ENCODE peak calls at places on chromosomes 7 and 10, in five cellular contexts. H, D, R, B and P are unnamed samples.
A peak's percentile ranks its signal among the peaks of the same experiment; 100 is the strongest.

GRCh38 chr10:14605231-14605925 is 169.3 kb downstream of the FAM107B start:
- DNase-seq in R (no peak), H (peak; percentile 39), B (no peak), D (no peak), P (no peak)

GRCh38 chr7:44309271-44310091 is 15.9 kb downstream of the CAMK2B start:
- DNase-seq in R (peak; percentile 67), H (peak; percentile 46), D (no peak), B (no peak), P (no peak)

GRCh38 chr7:136079478-136079892 is 102.3 kb upstream of the MTPN start:
- DNase-seq in D (no peak), B (no peak), H (no peak), R (no peak), P (no peak)

GRCh38 chr7:87538052-87538451 is 62.6 kb upstream of the ABCB4 start:
- DNase-seq in D (no peak), B (no peak), H (no peak), R (no peak), P (no peak)

GRCh38 chr7:114853189-114853588 is 68.7 kb upstream of the MDFIC start:
- DNase-seq in B (no peak), D (no peak), H (no peak), R (no peak), P (no peak)

GRCh38 chr10:13206091-13206490 is 28.1 kb downstream of the UCMA start:
- DNase-seq in B (no peak), D (no peak), H (no peak), R (no peak), P (no peak)

GRCh38 chr7:49623943-49624342 is 149.5 kb upstream of the VWC2 start:
- DNase-seq in H (no peak), D (no peak), B (no peak), R (no peak), P (no peak)

GRCh38 chr10:124117879-124118278 is 24.5 kb upstream of the CHST15 start:
- DNase-seq in H (no peak), R (no peak), B (no peak), D (no peak), P (no peak)

GRCh38 chr7:25009271-25009670 is 29.3 kb upstream of the OSBPL3 start:
- DNase-seq in R (no peak), B (peak; percentile 80), H (peak; percentile 86), D (no peak), P (peak; percentile 91)

GRCh38 chr10:11184093-11184492 is 166.4 kb downstream of the CELF2 start:
- DNase-seq in R (no peak), B (no peak), D (no peak), H (no peak), P (no peak)

GRCh38 chr7:19060870-19061269 is 56.6 kb downstream of the TWIST1 start:
- DNase-seq in R (no peak), H (peak; percentile 12), B (no peak), D (no peak), P (no peak)

GRCh38 chr10:77837248-77837924 is 89.2 kb downstream of the DLG5 start:
- DNase-seq in B (peak; percentile 41), H (peak; percentile 68), D (no peak), R (no peak), P (no peak)

GRCh38 chr7:16025696-16026095 is 339.2 kb upstream of the MEOX2 start:
- DNase-seq in B (no peak), R (no peak), H (no peak), D (no peak), P (no peak)

GRCh38 chr10:33129181-33129928 is 171.3 kb upstream of the ITGB1 start:
- DNase-seq in H (peak; percentile 94), B (peak; percentile 78), R (no peak), D (peak; percentile 46), P (peak; percentile 97)

GRCh38 chr10:33126118-33126517 is 168.1 kb upstream of the ITGB1 start:
- DNase-seq in D (no peak), R (no peak), B (no peak), H (peak; percentile 33), P (no peak)

GRCh38 chr10:33125522-33125921 is 167.5 kb upstream of the ITGB1 start:
- DNase-seq in R (no peak), D (no peak), B (no peak), H (no peak), P (no peak)

GRCh38 chr10:33127622-33128021 is 169.6 kb upstream of the ITGB1 start:
- DNase-seq in H (no peak), B (no peak), D (no peak), R (no peak), P (no peak)

DNA sequence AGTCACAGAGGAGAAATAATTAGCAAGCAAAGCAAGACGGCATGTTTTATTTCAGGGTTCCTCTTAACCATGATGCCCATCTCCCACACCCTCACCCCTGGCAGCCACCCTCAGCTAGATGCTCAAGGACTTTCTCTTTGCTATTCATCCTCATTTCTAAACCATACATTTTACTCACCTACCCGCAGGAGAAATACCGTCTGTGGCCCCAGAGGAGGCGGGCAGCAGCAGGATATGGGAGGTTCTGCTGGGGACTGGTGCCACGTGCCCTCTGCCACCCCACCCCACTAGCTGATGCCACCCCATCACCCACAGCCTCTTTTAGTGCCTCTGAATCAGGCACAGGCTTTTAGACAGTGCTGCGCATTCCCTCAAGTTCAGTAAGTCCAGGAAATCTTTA is 168.7 kb upstream of the ITGB1 start:
- DNase-seq in D (no peak), R (no peak), B (no peak), H (no peak), P (no peak)
- H3K4me3 ChIP-seq in D (no peak overlapping the region), R (no peak overlapping the region), B (no peak overlapping the region), H (no peak overlapping the region), P (no peak overlapping the region)

GRCh38 chr7:4157651-4158050 is 524.4 kb upstream of the FOXK1 start:
- DNase-seq in H (no peak), D (no peak), B (no peak), R (no peak), P (no peak)

GRCh38 chr7:4162845-4163564 is 519.1 kb upstream of the FOXK1 start:
- DNase-seq in H (no peak), R (no peak), D (no peak), B (no peak), P (no peak)

GRCh38 chr7:4158826-4159225 is 523.3 kb upstream of the FOXK1 start:
- DNase-seq in H (no peak), D (no peak), R (no peak), B (no peak), P (no peak)

GRCh38 chr7:4158406-4158805 is 523.7 kb upstream of the FOXK1 start:
- DNase-seq in B (no peak), D (no peak), R (no peak), H (no peak), P (no peak)

GRCh38 chr7:4159761-4160554 is 522.1 kb upstream of the FOXK1 start:
- DNase-seq in R (no peak), B (no peak), D (no peak), H (no peak), P (no peak)
- TF ChIP-seq CTCF in R (no peak), B (no peak), D (no peak), H (no peak), P (no peak)

DNA sequence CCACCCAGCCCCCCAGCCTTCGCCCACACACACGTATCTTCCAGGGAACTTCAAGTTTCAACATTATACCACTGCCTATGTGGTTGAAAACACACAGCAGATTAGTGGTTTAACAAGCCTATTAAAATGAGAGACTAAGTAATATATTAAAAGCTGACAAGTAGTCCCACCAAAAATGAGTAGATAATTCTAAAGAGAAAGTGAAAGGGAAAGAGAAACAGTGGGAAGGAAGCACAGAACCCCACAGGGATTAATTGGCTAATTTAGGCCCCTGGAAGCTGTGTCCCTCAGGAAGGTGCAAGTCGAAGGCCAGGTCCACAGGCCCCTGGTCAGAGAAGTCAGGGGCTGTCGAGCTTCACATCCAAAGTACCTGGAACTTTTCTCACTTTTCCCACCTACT is 210.5 kb upstream of the YAE1 start:
- DNase-seq in R (no peak), D (no peak), B (no peak), H (no peak), P (no peak)
- H3K4me3 ChIP-seq in R (no peak overlapping the region), D (no peak overlapping the region), B (no peak overlapping the region), H (no peak overlapping the region), P (no peak overlapping the region)

DNA sequence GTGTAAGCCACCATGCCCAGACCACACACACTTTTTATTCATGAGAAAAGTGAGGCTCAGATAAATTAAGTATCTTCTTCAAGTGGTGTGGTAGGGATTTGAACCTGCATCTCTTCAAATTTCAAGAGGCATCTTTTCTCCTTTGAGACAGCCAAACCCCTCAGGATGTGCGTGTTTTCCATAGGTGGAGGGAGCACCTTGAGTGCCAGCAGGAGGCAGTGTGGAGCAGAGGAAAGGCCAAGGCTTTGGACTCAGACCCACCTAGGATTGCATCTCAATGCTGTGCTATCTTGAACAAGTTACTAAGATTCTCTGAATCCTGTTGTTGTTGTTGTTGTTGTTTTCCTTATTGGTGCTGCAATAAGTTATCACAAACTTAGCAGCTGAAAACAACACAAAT is 40.2 kb upstream of the MYL10 start:
- DNase-seq in R (no peak), D (no peak), B (no peak), H (no peak), P (no peak)
- TF ChIP-seq CTCF in R (peak; percentile 20), D (no peak), B (peak; percentile 31), H (peak; percentile 30), P (peak; percentile 9)

GRCh38 chr10:122126763-122127659 is 138.0 kb downstream of the TACC2 start:
- DNase-seq in R (no peak), D (peak; percentile 72), B (peak; percentile 89), H (peak; percentile 94), P (peak; percentile 73)
- H3K4me3 ChIP-seq in R (peak overlapping the region; percentile 48), D (peak overlapping the region; percentile 15), B (no peak overlapping the region), H (no peak overlapping the region), P (no peak overlapping the region)

GRCh38 chr10:21953585-21954057 is 49.9 kb downstream of the DNAJC1 start:
- DNase-seq in B (no peak), R (no peak), H (peak; percentile 65), D (peak; percentile 57), P (peak; percentile 1)
- TF ChIP-seq CTCF in B (peak; percentile 52), R (peak; percentile 43), H (peak; percentile 30), D (peak; percentile 66), P (peak; percentile 8)

GRCh38 chr7:26535483-26536069 is 243.9 kb downstream of the SNX10 start:
- DNase-seq in H (no peak), R (no peak), D (no peak), B (no peak), P (no peak)

GRCh38 chr7:26531926-26532325 is 240.3 kb downstream of the SNX10 start:
- DNase-seq in R (no peak), H (no peak), B (no peak), D (no peak), P (no peak)

GRCh38 chr7:26533163-26533562 is 241.5 kb downstream of the SNX10 start:
- DNase-seq in R (no peak), H (no peak), B (no peak), D (no peak), P (no peak)

GRCh38 chr7:26534649-26535482 is 243.2 kb downstream of the SNX10 start:
- DNase-seq in R (no peak), D (no peak), B (no peak), H (no peak), P (no peak)

DNA sequence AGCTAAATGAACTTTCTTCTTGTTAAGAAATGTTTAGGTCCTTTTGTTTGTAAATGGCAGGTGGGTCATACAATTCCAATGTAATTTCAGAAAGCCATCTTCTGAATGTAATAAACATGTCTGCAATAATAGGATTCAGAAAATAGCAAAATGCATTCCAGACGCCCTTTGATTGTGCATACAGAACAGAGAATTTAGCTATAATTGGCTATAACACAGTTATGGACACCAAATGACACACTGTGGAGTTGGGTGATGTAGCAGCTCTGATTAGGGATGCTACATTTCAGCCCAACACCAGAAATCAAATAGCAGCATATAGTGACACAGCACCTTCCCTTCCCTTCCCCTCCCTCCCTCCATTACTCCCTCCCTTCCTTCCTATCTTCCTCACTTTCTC is 240.8 kb downstream of the SNX10 start:
- DNase-seq in B (no peak), D (no peak), R (no peak), H (no peak), P (no peak)
- H3K4me3 ChIP-seq in B (no peak overlapping the region), D (no peak overlapping the region), R (no peak overlapping the region), H (no peak overlapping the region), P (no peak overlapping the region)